ENCODE peak calls at places on chromosomes 11 and 22, in eight cellular contexts. X, N, D, R, H, B, L and F are unnamed samples.

GRCh38 chr22:36049678-36049997 is 21.0 kb upstream of the RBFOX2 start:
- DNase-seq in X (no peak), N (no peak), D (no peak), R (no peak), H (no peak), B (no peak), L (no peak), F (no peak)

GRCh38 chr22:44437493-44438015 is 60.5 kb downstream of the RTL6 start:
- DNase-seq in X (no peak), N (no peak), D (no peak), R (peak), H (no peak), B (no peak), L (peak), F (no peak)

GRCh38 chr11:22263613-22264012 is 70.7 kb downstream of the ANO5 start:
- DNase-seq in X (no peak), N (no peak), D (no peak), R (no peak), H (no peak), B (no peak), L (no peak), F (no peak)

GRCh38 chr22:20802452-20802851 is 28.5 kb downstream of the SERPIND1 start:
- DNase-seq in X (no peak), N (no peak), D (no peak), R (no peak), H (no peak), B (no peak), L (no peak), F (peak)

GRCh38 chr22:27195104-27195503 is 537.7 kb downstream of the MIAT start:
- DNase-seq in X (peak), N (no peak), D (no peak), R (peak), H (no peak), B (no peak), L (peak), F (no peak)

GRCh38 chr11:12205330-12205729 is 94.9 kb downstream of the MICAL2 start:
- DNase-seq in X (no peak), N (no peak), D (no peak), R (peak), H (no peak), B (no peak), L (peak), F (no peak)

GRCh38 chr11:121086866-121087265 is 14.2 kb upstream of the TECTA start:
- DNase-seq in X (no peak), N (peak), D (no peak), R (peak), H (no peak), B (no peak), L (no peak), F (no peak)

GRCh38 chr11:17572359-17572690 is 25.3 kb downstream of the OTOG start:
- DNase-seq in X (no peak), N (no peak), D (no peak), R (no peak), H (no peak), B (no peak), L (no peak), F (no peak)

GRCh38 chr22:25694167-25694907 is 47.7 kb upstream of the MYO18B start:
- DNase-seq in X (no peak), N (no peak), D (no peak), R (no peak), H (no peak), B (no peak), L (no peak), F (no peak)

GRCh38 chr11:742571-743201 is 4.6 kb upstream of the TALDO1 start:
- DNase-seq in X (no peak), N (no peak), D (no peak), R (no peak), H (no peak), B (no peak), L (no peak), F (no peak)

GRCh38 chr11:78838417-78838816 is 263.8 kb upstream of the NARS2 start:
- DNase-seq in X (no peak), N (no peak), D (no peak), R (no peak), H (no peak), B (no peak), L (no peak), F (no peak)

GRCh38 chr11:68929135-68929534 is 25.4 kb downstream of the IGHMBP2 start:
- DNase-seq in X (no peak), N (no peak), D (no peak), R (no peak), H (no peak), B (no peak), L (no peak), F (peak)

GRCh38 chr11:134244593-134244992 is 8.6 kb downstream of the THYN1 start:
- DNase-seq in X (no peak), N (no peak), D (no peak), R (peak), H (peak), B (peak), L (no peak), F (no peak)

GRCh38 chr22:37329239-37330140 is 47.2 kb downstream of the CYTH4 start:
- DNase-seq in X (no peak), N (no peak), D (no peak), R (no peak), H (no peak), B (no peak), L (no peak), F (no peak)

GRCh38 chr22:18005201-18005926 is 19.0 kb downstream of the MICAL3 start:
- DNase-seq in X (no peak), N (no peak), D (no peak), R (no peak), H (no peak), B (no peak), L (no peak), F (no peak)

GRCh38 chr11:12008790-12009616 is 577 bp upstream of the DKK3 start:
- DNase-seq in X (peak), N (no peak), D (no peak), R (peak), H (no peak), B (peak), L (no peak), F (no peak)

GRCh38 chr11:103541186-103541795 is 432.1 kb downstream of the DYNC2H1 start:
- DNase-seq in X (no peak), N (no peak), D (no peak), R (no peak), H (no peak), B (no peak), L (no peak), F (no peak)

GRCh38 chr11:90947930-90948329 is 725.1 kb upstream of the CHORDC1 start:
- DNase-seq in X (no peak), N (no peak), D (no peak), R (no peak), H (peak), B (no peak), L (no peak), F (no peak)

GRCh38 chr11:63867511-63867910 is 28.6 kb downstream of the MARK2 start:
- DNase-seq in X (no peak), N (no peak), D (no peak), R (no peak), H (no peak), B (no peak), L (no peak), F (no peak)

GRCh38 chr11:34866375-34866774 is 49.8 kb downstream of the APIP start:
- DNase-seq in X (no peak), N (no peak), D (peak), R (peak), H (peak), B (no peak), L (peak), F (no peak)

GRCh38 chr11:67665537-67666302 is 8.7 kb downstream of the ALDH3B2 start:
- DNase-seq in X (no peak), N (no peak), D (no peak), R (no peak), H (no peak), B (peak), L (no peak), F (peak)
- TF ChIP-seq CTCF in X (peak), N (no peak), D (no peak), R (no peak), H (no peak), B (peak), L (no peak), F (peak)

DNA sequence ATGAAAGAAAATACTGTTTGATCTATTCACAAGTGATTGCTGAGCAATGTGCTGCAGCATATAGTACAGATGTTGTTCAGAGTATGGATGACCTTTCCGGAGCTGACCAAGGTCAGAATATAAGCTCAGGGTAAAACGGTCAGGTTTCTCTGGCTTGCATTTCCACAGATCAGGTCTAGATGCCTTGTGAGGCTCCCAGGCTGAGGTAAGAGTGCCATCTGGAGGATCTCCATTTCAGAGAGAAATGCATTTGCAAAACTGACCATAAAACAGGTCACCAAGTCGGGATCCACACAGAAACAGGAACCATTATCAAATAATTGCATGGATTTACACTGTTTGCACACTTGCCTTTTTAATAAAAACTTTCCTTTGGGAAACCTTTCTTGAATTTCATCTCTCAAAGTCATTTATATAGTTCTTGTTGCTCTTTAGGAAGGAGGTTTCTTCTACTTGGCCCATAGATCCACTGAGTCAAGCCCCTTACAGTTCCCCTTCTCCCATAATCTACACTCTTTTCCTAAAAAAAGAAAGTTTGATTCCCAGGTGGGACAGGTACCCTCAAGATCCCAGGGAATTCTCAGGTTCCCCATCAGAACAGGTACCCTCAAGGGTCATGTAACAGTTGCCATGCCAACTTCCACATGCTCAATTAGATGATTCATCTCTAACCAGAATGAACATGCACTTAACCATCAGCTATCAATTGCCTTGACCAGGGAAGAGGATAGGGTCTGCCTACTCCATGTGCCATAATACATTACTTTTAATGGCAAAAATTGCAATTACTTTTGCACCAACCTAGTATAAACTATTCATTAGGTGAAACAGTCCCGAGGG is 25.0 kb upstream of the TMPRSS5 start:
- DNase-seq in X (peak), N (peak), D (peak), R (peak), H (peak), B (peak), L (peak), F (no peak)
- TF ChIP-seq CTCF in X (peak), N (peak), D (peak), R (peak), H (peak), B (no peak), L (peak), F (peak)

DNA sequence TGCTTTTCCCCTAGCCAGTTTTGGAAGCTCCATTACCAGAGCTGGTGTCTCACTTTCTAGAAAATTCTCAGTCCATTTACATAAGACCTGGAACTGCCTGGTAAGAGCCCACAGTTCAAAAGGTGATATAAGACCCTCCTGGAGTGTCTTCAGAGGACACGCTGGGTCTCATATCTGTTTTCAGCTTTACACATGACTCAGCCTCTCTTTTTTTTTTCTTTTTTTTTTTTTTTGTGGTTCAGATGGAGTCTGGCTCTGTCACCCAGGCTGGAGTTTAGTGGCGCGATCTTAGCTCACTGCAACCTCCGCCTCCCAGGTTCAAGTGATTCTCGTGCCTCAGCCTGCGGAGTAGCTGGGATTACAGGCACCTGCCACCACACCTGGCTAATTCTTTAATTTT is 30.7 kb downstream of the WEE1 start:
- DNase-seq in X (no peak), N (no peak), D (no peak), R (no peak), H (no peak), B (no peak), L (no peak), F (no peak)
- TF ChIP-seq CTCF in X (no peak), N (no peak), D (no peak), R (no peak), H (no peak), B (no peak), L (no peak), F (no peak)

DNA sequence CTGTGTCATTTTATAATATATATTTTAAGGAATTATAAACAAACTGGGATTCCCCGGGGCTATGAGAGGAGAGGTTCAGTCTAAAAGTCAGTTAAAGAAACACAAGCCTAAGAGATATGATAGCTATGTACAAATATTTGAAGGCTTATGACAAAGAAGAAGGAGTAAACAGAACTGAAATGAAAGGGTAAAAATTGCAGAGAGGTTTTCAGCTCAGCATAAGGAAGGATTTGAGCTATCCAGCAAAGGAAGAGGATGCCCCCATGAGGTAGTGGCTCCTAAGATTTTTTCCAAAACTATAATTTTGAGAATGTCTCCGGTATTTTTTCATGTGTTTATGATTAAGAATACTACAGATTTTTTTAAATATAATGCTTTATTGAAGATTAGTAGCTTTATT is 57.9 kb upstream of the ANGPTL5 start:
- DNase-seq in X (no peak), N (no peak), D (no peak), R (peak), H (no peak), B (no peak), L (peak), F (no peak)
- TF ChIP-seq CTCF in X (peak), N (peak), D (no peak), R (peak), H (peak), B (no peak), L (peak), F (peak)